ENCODE peak calls at places on chromosomes 5 and 9, in ten cellular contexts. D, U, Q, A, V, R, N, L, T and C are unnamed samples.

GRCh38 chr9:69385474-69386091 is 60.6 kb downstream of the ENTREP1 start:
- DNase-seq in R (no peak), A (no peak), T (no peak), N (no peak), U (no peak), Q (no peak), D (peak), L (no peak), V (no peak), C (no peak)

GRCh38 chr5:108529381-108529780 is 147.5 kb upstream of the FBXL17 start:
- DNase-seq in T (no peak), U (no peak), A (no peak), D (no peak), V (no peak), L (no peak), R (peak), N (peak), Q (no peak), C (no peak)

GRCh38 chr5:26343801-26344310 is 694.5 kb downstream of the CDH9 start:
- DNase-seq in D (no peak), T (no peak), L (no peak), V (no peak), A (no peak), R (no peak), Q (no peak), N (no peak), U (no peak), C (no peak)

GRCh38 chr9:76756273-76756650 is 8.0 kb upstream of the PCA3 start:
- DNase-seq in N (peak), Q (peak), T (no peak), R (peak), A (peak), V (peak), L (no peak), D (peak), U (peak), C (no peak)

GRCh38 chr5:138927979-138928378 is 52.8 kb upstream of the LRRTM2 start:
- DNase-seq in L (no peak), N (no peak), A (peak), Q (peak), R (no peak), T (peak), V (no peak), D (no peak), U (peak), C (no peak)

GRCh38 chr9:5639816-5640215 is 10.9 kb downstream of the RIC1 start:
- DNase-seq in Q (no peak), U (no peak), D (no peak), R (no peak), L (no peak), V (no peak), N (no peak), T (no peak), A (no peak), C (no peak)

GRCh38 chr5:38776494-38776893 is 69.3 kb upstream of the OSMR start:
- DNase-seq in A (no peak), D (no peak), Q (no peak), N (no peak), V (no peak), R (peak), T (no peak), U (no peak), L (no peak), C (no peak)

GRCh38 chr5:134132372-134133212 is 18.1 kb downstream of the TCF7 start:
- DNase-seq in A (peak), N (no peak), R (no peak), U (no peak), V (peak), D (peak), L (no peak), T (no peak), Q (no peak), C (peak)

GRCh38 chr5:151195622-151196021 is 28.3 kb downstream of the CCDC69 start:
- DNase-seq in T (no peak), L (peak), V (no peak), Q (no peak), U (no peak), A (no peak), R (peak), N (peak), D (no peak), C (no peak)

GRCh38 chr5:64680289-64680688 is 10.0 kb upstream of the SHISAL2B start:
- DNase-seq in A (no peak), N (no peak), Q (no peak), V (peak), D (peak), R (no peak), U (no peak), T (no peak), L (no peak), C (no peak)

GRCh38 chr5:38319486-38319885 is 61.1 kb downstream of the EGFLAM start:
- DNase-seq in R (no peak), D (no peak), L (no peak), A (no peak), N (no peak), V (no peak), T (no peak), Q (no peak), U (no peak), C (no peak)

GRCh38 chr5:171314728-171315385 is 5.8 kb downstream of the TLX3 start:
- DNase-seq in A (no peak), V (no peak), L (no peak), T (no peak), Q (peak), R (no peak), D (peak), N (no peak), U (no peak), C (no peak)

GRCh38 chr5:55230086-55230629 is 3.0 kb upstream of the MCIDAS start:
- DNase-seq in N (no peak), A (no peak), R (no peak), L (no peak), Q (no peak), V (peak), D (no peak), T (no peak), U (no peak), C (peak)

GRCh38 chr5:141778211-141778610 is 96.2 kb upstream of the ARAP3 start:
- DNase-seq in V (peak), D (no peak), T (no peak), Q (no peak), A (peak), R (peak), U (no peak), L (peak), N (peak), C (no peak)

GRCh38 chr5:107840592-107840991 is 169.9 kb upstream of the EFNA5 start:
- DNase-seq in R (no peak), L (no peak), D (no peak), A (no peak), U (peak), N (no peak), T (no peak), Q (no peak), V (no peak), C (no peak)

GRCh38 chr5:81776258-81776657 is 25.4 kb upstream of the SSBP2 start:
- DNase-seq in U (no peak), T (no peak), D (no peak), L (no peak), Q (no peak), V (no peak), A (no peak), R (no peak), N (no peak), C (no peak)

GRCh38 chr5:133362438-133362837 is 249.9 kb downstream of the FSTL4 start:
- DNase-seq in V (no peak), R (no peak), D (peak), T (no peak), L (no peak), U (no peak), A (no peak), N (no peak), Q (no peak), C (no peak)

GRCh38 chr5:1134478-1134877 is 22.6 kb upstream of the SLC12A7 start:
- DNase-seq in L (no peak), R (no peak), V (peak), A (no peak), D (no peak), Q (peak), U (no peak), N (no peak), T (no peak), C (peak)
- TF ChIP-seq CTCF in L (no peak), R (no peak), V (peak), A (peak), D (peak), Q (peak), U (no peak), N (no peak), T (no peak), C (peak)

GRCh38 chr5:20972419-20972925 is 984.5 kb upstream of the CDH18 start:
- DNase-seq in L (no peak), U (peak), R (peak), A (no peak), N (peak), V (peak), T (peak), D (peak), Q (peak), C (no peak)
- TF ChIP-seq CTCF in L (no peak), U (peak), R (peak), A (no peak), N (peak), V (no peak), T (peak), D (peak), Q (peak), C (no peak)

DNA sequence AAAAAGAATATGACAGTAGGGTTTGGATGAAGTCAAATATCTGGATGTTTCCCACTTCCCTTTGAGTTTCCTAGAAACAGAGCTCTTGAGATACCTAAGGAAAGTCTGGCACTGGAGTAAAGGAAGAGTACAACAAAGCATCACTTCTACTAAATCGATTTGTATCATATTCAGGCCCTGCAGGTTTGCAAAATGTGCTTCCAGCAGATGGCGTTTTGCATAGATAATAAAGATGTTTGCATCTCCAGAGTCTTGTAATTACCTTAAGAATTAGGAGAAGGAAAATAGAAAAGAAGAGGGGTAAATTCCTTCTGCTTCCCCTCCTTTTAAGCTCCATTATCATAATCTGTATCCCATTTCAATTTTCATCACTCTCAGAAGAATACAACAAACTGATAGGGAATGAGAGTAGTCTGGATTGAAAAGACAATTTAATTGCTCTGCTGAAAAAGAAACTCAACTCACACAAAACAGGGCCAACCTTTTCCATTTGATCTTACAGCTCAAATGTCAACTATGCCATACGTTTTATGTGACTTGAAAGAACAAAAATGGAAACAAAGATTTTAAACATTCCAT is 380.4 kb downstream of the PTPRD start:
- DNase-seq in L (no peak), Q (no peak), V (no peak), T (no peak), D (no peak), U (no peak), R (peak), A (no peak), N (peak), C (no peak)
- TF ChIP-seq CTCF in L (no peak), Q (peak), V (no peak), T (no peak), D (peak), U (peak), R (peak), A (no peak), N (peak), C (no peak)

GRCh38 chr9:137665697-137666504 is 47.1 kb downstream of the EHMT1 start:
- DNase-seq in V (no peak), T (no peak), A (peak), R (no peak), D (peak), U (no peak), N (no peak), Q (no peak), L (peak), C (no peak)
- TF ChIP-seq CTCF in V (no peak), T (no peak), A (no peak), R (no peak), D (peak), U (no peak), N (no peak), Q (no peak), L (peak), C (no peak)